ENCODE peak calls at places on chromosomes 16 and 17, in nine cellular contexts. M is uterus, J is breast epithelium, T is endothelial cell of umbilical vein, U is heart left ventricle, R is sigmoid colon, O is A549, H is spleen, Q is Peyer's patch. Y is an unnamed sample.

GRCh38 chr16:80667258-80667560 is 126.4 kb downstream of the DYNLRB2 start:
- DNase-seq in J (no peak), H (no peak), T (no peak), R (no peak), Q (no peak), O (no peak), M (no peak), U (no peak), Y (no peak)

GRCh38 chr16:84294196-84295142 is at the start of gene WFDC1:
- DNase-seq in M (peak; percentile 25), J (no peak), O (no peak), Q (no peak), U (peak; percentile 50), H (peak; percentile 81), R (peak; percentile 80), T (no peak), Y (no peak)

GRCh38 chr17:59757043-59757824 is 49.8 kb downstream of the VMP1 start:
- DNase-seq in H (no peak), R (no peak), J (no peak), U (no peak), Q (no peak), M (no peak), O (peak; percentile 46), T (peak; percentile 21), Y (no peak)

GRCh38 chr16:986925-987581 is 5.5 kb downstream of the SOX8 start:
- DNase-seq in O (no peak), U (no peak), T (no peak), R (no peak), M (no peak), Q (no peak), J (no peak), H (no peak), Y (no peak)

GRCh38 chr16:31267332-31268032 is 7.7 kb downstream of the ITGAM start:
- DNase-seq in M (no peak), T (no peak), R (no peak), O (no peak), J (no peak), Q (no peak), H (no peak), U (no peak), Y (no peak)

GRCh38 chr16:50259334-50260205 is 6.8 kb upstream of the ADCY7 start:
- DNase-seq in O (no peak), Q (no peak), R (peak; percentile 80), H (peak; percentile 72), U (peak; percentile 84), M (peak; percentile 44), J (no peak), T (no peak), Y (peak; percentile 85)

GRCh38 chr17:44587339-44587738 is 30.1 kb downstream of the FZD2 start:
- DNase-seq in O (peak; percentile 97), M (peak; percentile 18), R (no peak), J (no peak), Q (no peak), T (peak; percentile 94), U (peak; percentile 74), H (no peak), Y (no peak)

GRCh38 chr17:10226930-10227695 is 28.7 kb upstream of the GAS7 start:
- DNase-seq in M (peak; percentile 24), H (peak; percentile 87), R (no peak), O (peak; percentile 55), U (peak; percentile 52), Q (no peak), J (no peak), T (no peak), Y (peak; percentile 59)

DNA sequence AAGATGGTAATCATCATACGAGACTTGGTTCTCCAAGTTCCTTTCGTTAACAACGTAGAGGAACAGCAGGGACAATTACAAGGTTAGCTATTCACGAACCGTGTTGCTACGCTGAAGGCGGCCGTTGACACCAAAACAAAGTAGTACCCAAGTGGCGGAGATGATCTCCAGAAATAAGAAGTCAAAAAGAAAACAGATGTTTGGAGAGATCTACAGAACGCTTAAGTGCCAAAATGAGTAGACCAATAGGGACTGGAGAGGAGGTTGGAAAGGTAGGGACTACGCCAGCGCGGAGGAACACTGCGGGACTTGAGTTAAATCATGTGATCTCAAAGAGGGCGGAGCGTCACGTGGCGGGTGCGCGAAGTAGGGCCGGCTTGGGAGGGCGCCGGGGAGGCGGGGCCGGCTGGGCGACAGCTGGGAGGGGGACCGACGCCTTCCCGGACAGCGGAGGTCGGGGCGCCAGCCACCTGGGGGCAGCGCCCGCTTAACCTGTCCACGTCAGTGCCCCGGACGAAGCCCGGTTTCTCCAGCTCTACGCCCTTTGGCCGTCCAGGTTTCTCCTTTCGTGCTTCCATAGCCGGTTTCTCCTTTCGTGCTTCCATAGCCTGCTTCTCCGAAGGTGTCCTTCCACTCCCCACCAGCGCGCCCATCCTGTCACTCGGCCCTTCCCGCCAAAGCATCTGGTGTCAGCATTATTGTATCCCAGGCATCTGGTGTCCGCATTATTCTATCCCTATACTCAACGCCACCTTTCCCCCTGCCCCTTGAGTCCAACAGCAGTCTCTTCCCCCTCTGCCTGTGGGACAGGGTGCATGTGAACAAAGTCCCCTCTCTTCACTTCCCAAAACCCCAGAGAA is 698 bp upstream of the GABARAP start:
- DNase-seq in Q (peak; percentile 97), M (peak; percentile 95), J (peak; percentile 97), H (peak; percentile 97), U (peak; percentile 98), O (peak; percentile 99), T (peak; percentile 96), R (peak; percentile 99), Y (peak; percentile 98)
- TF ChIP-seq POLR2A in Q (peak; percentile 47), M (peak; percentile 65), J (peak; percentile 49), H (no peak), U (peak; percentile 67), O (peak; percentile 20), T (peak; percentile 89), R (peak; percentile 64), Y (no peak)

DNA sequence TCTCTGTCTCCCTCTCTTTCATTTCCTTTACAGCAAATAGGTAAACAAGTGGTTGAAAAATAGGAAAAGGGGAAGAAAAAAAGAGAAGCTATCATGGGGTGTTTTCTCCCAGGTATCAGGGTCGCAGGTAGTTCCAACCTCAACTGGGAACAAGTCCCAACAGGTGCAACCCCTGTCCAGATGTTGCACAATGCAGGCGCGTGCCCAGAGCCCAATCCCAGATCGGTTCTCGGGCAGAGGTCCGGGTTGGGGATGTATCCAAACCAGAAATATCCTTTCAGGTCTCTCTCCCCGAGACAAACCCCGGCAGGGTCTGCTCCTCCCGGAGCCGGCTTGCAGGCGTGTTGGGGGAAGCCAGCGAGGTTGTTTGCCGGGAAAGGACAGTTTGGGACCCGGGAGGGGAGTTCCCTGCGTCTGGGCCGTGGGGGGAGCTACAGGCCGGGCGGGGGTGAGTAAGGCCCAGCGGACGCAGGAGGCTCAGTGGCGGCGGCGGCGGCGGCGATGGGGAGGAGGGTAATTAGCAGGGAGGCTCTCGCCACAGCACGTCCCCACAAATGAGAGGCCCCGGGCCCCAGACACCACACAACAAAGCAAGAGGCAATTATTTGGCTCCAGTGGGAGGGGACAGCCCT is 21.2 kb upstream of the SP6 start:
- DNase-seq in O (no peak), R (no peak), J (no peak), H (peak; percentile 33), T (no peak), U (no peak), M (no peak), Q (no peak), Y (no peak)
- H3K4me3 ChIP-seq in O (no peak overlapping the region), R (no peak overlapping the region), J (peak overlapping the region; percentile 59), H (no peak overlapping the region), T (no peak overlapping the region), U (no peak overlapping the region), M (no peak overlapping the region), Q (peak overlapping the region; percentile 2), Y (no peak overlapping the region)

GRCh38 chr17:63701477-63702222 is 1.7 kb upstream of the LIMD2 start:
- DNase-seq in T (no peak), Q (no peak), O (no peak), H (peak; percentile 93), J (no peak), U (no peak), R (no peak), M (no peak), Y (no peak)

GRCh38 chr17:63699638-63700527 is at the start of gene LIMD2:
- DNase-seq in R (peak; percentile 76), M (peak; percentile 54), T (peak; percentile 54), O (peak; percentile 26), H (peak; percentile 97), Q (peak; percentile 70), J (no peak), U (peak; percentile 61), Y (peak; percentile 76)

GRCh38 chr17:63702223-63702577 is 2.3 kb upstream of the LIMD2 start:
- DNase-seq in M (no peak), Q (no peak), T (no peak), U (no peak), J (no peak), R (no peak), O (no peak), H (peak; percentile 94), Y (no peak)

GRCh38 chr17:63698886-63699637 is 863 bp downstream of the LIMD2 start:
- DNase-seq in R (peak; percentile 78), T (peak; percentile 56), O (no peak), U (peak; percentile 68), H (peak; percentile 98), Q (peak; percentile 70), J (no peak), M (peak; percentile 33), Y (peak; percentile 78)

DNA sequence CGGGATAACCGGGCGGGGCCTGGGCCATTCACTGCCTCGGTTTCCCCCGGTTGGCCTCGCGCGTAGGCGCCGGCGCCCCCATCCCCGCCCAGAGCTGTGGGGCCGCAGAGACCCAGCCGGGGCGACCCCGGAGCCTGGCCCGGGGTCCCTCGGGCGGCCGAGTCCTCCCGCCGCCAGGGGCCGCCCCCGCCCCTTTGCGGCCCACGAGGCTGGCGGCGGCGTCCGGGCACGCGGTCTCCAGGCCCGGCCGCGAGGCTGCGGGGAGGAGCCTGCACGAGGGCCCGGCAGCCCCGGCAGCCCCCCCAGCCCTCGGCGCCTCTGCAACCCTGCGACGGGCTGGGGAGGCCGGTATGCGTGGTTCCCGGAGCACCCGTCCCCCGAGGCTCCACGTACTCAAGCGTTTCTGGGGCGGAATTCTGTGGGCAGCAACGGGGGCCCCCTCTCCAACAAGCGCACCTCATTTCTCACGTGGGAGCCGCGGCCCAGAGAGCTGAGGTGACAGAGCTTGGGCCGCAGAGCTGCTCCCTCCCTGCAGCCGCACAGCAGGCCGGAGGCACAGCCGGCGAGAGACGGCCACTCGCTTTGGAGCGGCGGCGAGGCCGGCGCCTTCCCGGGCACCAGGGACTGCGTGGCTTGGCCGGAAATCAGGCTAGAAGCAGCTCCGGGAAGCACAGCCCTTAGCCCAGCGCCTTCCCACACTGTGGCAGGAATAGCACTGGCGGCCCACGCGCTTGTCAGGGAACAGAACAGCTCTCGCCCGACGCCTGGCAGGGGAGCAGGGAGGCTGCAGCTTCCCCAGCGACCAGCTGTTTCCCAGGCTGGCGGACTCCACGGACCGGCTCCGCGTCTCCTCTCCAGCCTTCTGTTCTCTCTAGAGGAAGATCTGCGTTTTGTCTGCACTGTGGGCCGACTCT is 860 bp upstream of the LIMD2 start:
- DNase-seq in O (no peak), J (no peak), M (peak; percentile 56), U (peak; percentile 81), T (peak; percentile 63), H (peak; percentile 93), R (peak; percentile 83), Q (no peak), Y (no peak)
- TF ChIP-seq POLR2A in O (no peak), J (no peak), M (no peak), U (no peak), T (peak; percentile 10), H (no peak), R (no peak), Q (no peak), Y (no peak)

DNA sequence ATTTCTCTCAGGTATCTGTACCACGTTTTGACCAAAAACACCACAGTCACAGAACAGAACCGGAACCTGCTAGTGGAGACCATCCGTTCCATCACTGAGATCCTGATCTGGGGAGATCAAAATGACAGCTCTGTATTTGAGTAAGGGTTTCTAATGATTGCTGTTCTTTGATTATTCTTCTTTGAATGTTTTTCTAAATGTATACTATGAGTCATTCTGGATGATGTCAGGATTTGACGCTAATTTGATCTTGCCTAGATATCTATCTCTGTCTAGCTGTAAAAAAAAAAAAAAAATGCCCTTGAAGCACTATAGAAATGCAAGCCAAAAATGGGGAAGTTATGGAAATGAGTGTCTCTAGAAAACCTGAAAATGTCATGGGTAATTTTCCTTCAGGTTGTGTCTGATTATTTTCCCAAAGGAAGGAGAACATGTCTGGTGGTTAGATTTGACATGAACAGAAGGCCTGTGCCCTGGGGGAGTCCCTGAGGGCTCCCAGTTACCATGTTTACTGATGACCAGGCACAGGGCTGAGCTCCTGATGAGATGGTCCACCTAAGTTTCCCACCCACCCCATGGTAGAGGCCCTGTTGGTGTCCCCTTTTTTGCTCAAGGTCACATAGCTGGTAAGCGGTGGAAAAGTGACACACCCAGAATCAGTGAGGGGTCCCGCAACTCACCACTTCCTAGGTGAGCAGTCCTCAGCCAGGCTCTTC is 13.6 kb downstream of the CLEC16A start:
- DNase-seq in M (no peak), Q (no peak), O (no peak), H (no peak), T (peak; percentile 66), J (peak; percentile 22), U (no peak), R (no peak), Y (no peak)
- H3K4me3 ChIP-seq in M (no peak overlapping the region), Q (no peak overlapping the region), O (no peak overlapping the region), H (no peak overlapping the region), T (no peak overlapping the region), J (no peak overlapping the region), U (no peak overlapping the region), R (no peak overlapping the region), Y (no peak overlapping the region)

Y was measured in suprapubic skin.